ENCODE peak calls at places on chromosomes 11 and 22, in six cellular contexts. F is transverse colon, E is breast epithelium, Z is H9, O is fibroblast of lung, Y is AG04449. J is an unnamed sample.

GRCh38 chr22:19786959-19787848 is 26.6 kb downstream of the TBX1 start:
- DNase-seq in F (no peak), E (no peak), Z (no peak), O (no peak), Y (no peak), J (peak; percentile 84)

GRCh38 chr22:26589367-26589844 is 526 bp downstream of the TPST2 start:
- DNase-seq in F (peak; percentile 57), E (no peak), Z (no peak), O (no peak), Y (no peak), J (peak; percentile 87)

GRCh38 chr11:72738199-72739141 is 13.7 kb downstream of the ARAP1 start:
- DNase-seq in F (no peak), E (no peak), Z (no peak), O (peak; percentile 59), Y (no peak), J (no peak)

GRCh38 chr11:80669620-80670019 is 1228.8 kb upstream of the TENM4 start:
- DNase-seq in F (no peak), E (no peak), Z (no peak), O (no peak), Y (no peak), J (no peak)

GRCh38 chr11:80388133-80388532 is 947.3 kb upstream of the TENM4 start:
- DNase-seq in F (no peak), E (no peak), Z (no peak), O (no peak), Y (no peak), J (no peak)

GRCh38 chr11:106217456-106217855 is 140.0 kb downstream of the AASDHPPT start:
- DNase-seq in F (no peak), E (no peak), Z (no peak), O (no peak), Y (no peak), J (no peak)

GRCh38 chr11:67501854-67502253 is 3.3 kb downstream of the PITPNM1 start:
- DNase-seq in F (no peak), E (no peak), Z (no peak), O (no peak), Y (no peak), J (peak; percentile 79)

GRCh38 chr22:29431986-29432385 is 6.4 kb upstream of the RFPL1 start:
- DNase-seq in F (no peak), E (no peak), Z (no peak), O (no peak), Y (no peak), J (no peak)

GRCh38 chr11:15901046-15901445 is 455.3 kb downstream of the SOX6 start:
- DNase-seq in F (no peak), E (no peak), Z (no peak), O (no peak), Y (no peak), J (no peak)

GRCh38 chr11:96101146-96101545 is 177.2 kb upstream of the MTMR2 start:
- DNase-seq in F (no peak), E (no peak), Z (no peak), O (no peak), Y (no peak), J (no peak)

GRCh38 chr11:72721689-72722049 is 30.5 kb downstream of the ARAP1 start:
- DNase-seq in F (peak; percentile 56), E (peak; percentile 62), Z (no peak), O (peak; percentile 53), Y (no peak), J (no peak)

GRCh38 chr11:26944866-26945664 is 48.8 kb upstream of the FIBIN start:
- DNase-seq in F (no peak), E (no peak), Z (no peak), O (peak; percentile 30), Y (no peak), J (no peak)

GRCh38 chr11:130449996-130450419 is 1.6 kb downstream of the ADAMTS15 start:
- DNase-seq in F (peak; percentile 77), E (peak; percentile 71), Z (peak; percentile 94), O (peak; percentile 94), Y (no peak), J (no peak)
- TF ChIP-seq CTCF in F (peak; percentile 26), E (peak; percentile 83), Z (peak; percentile 85), O (peak; percentile 86), Y (peak; percentile 59), J (peak; percentile 84)

DNA sequence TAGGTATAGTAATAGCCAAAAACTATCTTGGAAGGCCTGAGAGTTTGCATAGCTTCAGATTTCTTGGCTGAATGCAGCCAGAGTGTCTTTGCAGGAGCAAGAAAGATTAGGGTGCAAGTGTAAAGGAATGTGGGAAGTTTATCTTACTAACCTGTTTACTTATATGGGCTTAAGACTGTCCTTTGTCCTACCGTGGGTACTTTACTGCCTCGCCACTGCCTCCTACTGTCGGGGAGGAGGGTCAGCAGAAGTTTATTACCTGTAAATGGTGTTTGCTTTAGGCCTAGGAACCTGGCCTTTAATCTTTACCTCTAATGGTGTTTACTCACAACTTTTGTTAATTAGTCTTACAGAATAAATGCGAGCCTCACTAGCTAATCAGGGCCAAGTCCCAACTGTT is 633.8 kb downstream of the DLG2 start:
- DNase-seq in F (peak; percentile 11), E (no peak), Z (peak; percentile 58), O (no peak), Y (no peak), J (no peak)
- TF ChIP-seq CTCF in F (no peak), E (no peak), Z (peak; percentile 79), O (no peak), Y (peak; percentile 43), J (peak; percentile 32)

DNA sequence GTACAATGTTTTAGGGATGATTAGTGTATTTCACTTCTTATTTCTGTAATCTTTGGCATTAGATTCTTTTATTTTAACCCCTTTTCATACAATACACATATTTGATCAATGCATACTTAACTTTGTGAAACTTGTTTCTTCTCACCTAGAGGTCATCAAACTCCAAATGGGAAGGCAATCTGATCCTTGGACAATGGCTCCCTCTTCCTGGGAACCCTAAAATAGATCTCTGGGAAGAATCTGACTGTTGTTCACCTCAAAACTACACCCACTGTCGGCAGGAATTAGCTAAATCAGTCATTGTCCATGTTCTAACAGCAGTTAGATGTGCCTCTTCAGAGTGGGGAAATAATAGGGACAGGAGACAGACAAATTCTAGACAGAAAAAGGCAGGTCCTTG is 707.4 kb upstream of the CHORDC1 start:
- DNase-seq in F (no peak), E (no peak), Z (no peak), O (no peak), Y (no peak), J (no peak)
- TF ChIP-seq CTCF in F (no peak), E (no peak), Z (peak; percentile 27), O (no peak), Y (no peak), J (no peak)

DNA sequence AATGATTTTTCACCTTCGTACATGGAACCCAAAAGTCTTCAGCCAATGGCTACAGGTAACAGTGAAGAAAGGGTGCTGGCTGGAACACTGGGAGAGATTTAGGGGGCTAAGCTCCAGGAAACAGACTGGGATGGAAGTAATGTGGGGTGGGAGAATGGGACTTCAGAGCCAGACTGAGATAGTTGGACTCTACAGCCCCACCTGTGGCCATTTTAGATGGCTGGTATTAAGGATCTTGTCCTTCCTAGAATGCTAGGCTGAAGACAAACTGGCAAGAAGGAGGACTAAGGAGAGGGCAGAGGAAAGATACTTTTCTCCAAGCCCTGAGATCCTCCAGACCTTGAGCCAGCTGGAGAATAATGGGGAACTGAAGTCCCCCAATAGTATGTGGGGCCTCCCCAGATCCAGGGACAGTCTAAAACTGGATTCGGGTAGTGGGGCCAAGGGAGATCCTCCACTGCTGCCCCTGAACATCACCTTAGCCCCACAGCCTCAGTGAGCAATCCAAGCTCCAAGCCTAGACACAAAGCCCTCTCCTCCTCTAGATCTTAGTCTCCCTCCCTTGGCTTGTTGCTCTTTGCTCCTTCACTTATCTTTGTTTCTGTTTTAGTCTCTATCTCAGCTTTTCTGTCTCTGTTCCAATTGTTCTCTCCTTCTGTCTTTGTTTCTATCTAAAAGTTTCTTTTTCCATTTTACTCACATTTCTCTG is 16.1 kb upstream of the RRAS2 start:
- DNase-seq in F (no peak), E (no peak), Z (peak; percentile 55), O (no peak), Y (no peak), J (no peak)
- TF ChIP-seq CTCF in F (no peak), E (no peak), Z (peak; percentile 61), O (peak; percentile 19), Y (no peak), J (peak; percentile 37)

GRCh38 chr11:119323532-119324033 is 6.7 kb upstream of the MCAM start:
- DNase-seq in F (peak; percentile 84), E (no peak), Z (peak; percentile 82), O (peak; percentile 72), Y (no peak), J (no peak)
- TF ChIP-seq CTCF in F (peak; percentile 84), E (peak; percentile 31), Z (peak; percentile 88), O (peak; percentile 79), Y (peak; percentile 65), J (peak; percentile 89)

DNA sequence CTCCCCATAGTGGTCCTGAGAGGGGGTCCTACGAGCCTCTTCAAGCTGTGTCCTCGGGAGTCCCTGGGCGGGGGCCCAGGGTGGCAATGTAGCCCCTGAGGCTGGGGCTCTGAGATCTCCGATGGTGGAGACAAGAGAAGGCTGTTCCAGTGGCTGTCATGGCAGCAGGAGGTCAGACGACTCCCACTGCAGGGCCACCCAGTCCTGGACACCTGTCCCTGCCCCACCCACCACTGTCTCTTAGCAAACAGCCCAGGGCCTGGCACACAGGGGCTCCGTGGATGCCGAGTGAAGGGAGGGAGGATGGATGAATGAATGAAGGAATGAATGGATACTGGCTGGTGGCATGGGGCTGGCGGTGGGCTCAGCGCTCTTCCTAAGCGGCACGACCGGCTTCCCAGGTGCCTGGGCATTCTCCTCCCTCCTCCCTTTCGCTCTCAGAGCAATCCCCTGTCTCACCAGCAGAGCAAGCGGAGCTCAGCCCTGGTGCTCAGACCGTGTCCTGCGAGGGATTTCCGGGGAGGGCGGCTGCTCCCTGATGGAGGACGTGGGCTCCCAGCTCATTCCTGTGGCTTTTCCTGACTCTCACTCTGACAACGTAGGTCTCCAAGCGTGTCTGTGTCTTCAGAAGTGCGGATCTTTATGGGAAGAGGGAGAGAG is 1272.7 kb downstream of the BRD1 start:
- DNase-seq in F (no peak), E (no peak), Z (peak; percentile 68), O (no peak), Y (no peak), J (no peak)
- TF ChIP-seq CTCF in F (no peak), E (no peak), Z (peak; percentile 56), O (no peak), Y (peak; percentile 49), J (peak; percentile 22)

GRCh38 chr22:36352775-36353507 is 34.8 kb downstream of the MYH9 start:
- DNase-seq in F (no peak), E (no peak), Z (no peak), O (peak; percentile 93), Y (no peak), J (no peak)

GRCh38 chr22:36356708-36357694 is 30.8 kb downstream of the MYH9 start:
- DNase-seq in F (no peak), E (no peak), Z (no peak), O (no peak), Y (no peak), J (no peak)

GRCh38 chr22:36355362-36355761 is 32.4 kb downstream of the MYH9 start:
- DNase-seq in F (no peak), E (no peak), Z (no peak), O (no peak), Y (no peak), J (no peak)

GRCh38 chr22:36358533-36359171 is 29.1 kb downstream of the MYH9 start:
- DNase-seq in F (no peak), E (no peak), Z (no peak), O (peak; percentile 59), Y (no peak), J (no peak)

GRCh38 chr22:36355894-36356293 is 31.9 kb downstream of the MYH9 start:
- DNase-seq in F (no peak), E (no peak), Z (no peak), O (no peak), Y (no peak), J (no peak)
- TF ChIP-seq CTCF in F (no peak), E (no peak), Z (no peak), O (no peak), Y (no peak), J (no peak)